ENCODE peak calls at places on chromosomes 3 and 15, in six cellular contexts. Z, R, G, W, Y and M are unnamed samples.

GRCh38 chr3:31066999-31067398 is 172.5 kb upstream of the GADL1 start:
- DNase-seq in Z (no peak), R (peak; percentile 77), G (no peak), W (no peak), Y (peak; percentile 11), M (no peak)

GRCh38 chr3:157360044-157360443 is 76.6 kb upstream of the PTX3 start:
- DNase-seq in Z (peak; percentile 75), R (no peak), G (no peak), W (no peak), Y (no peak), M (no peak)

GRCh38 chr15:99474981-99475753 is 90.6 kb upstream of the MEF2A start:
- DNase-seq in Z (no peak), R (peak; percentile 77), G (peak; percentile 96), W (no peak), Y (peak; percentile 59), M (no peak)

GRCh38 chr15:53978248-53978906 is at the start of gene UNC13C:
- DNase-seq in Z (no peak), R (peak; percentile 39), G (peak; percentile 67), W (peak; percentile 64), Y (peak; percentile 3), M (peak; percentile 32)

GRCh38 chr15:47442366-47442765 is 274.9 kb upstream of the SEMA6D start:
- DNase-seq in Z (no peak), R (no peak), G (no peak), W (no peak), Y (no peak), M (no peak)

GRCh38 chr3:81289676-81290075 is 471.8 kb downstream of the GBE1 start:
- DNase-seq in Z (no peak), R (no peak), G (no peak), W (no peak), Y (no peak), M (no peak)

GRCh38 chr3:113783980-113784379 is 37.1 kb downstream of the ATP6V1A start:
- DNase-seq in Z (no peak), R (no peak), G (no peak), W (no peak), Y (no peak), M (no peak)

GRCh38 chr15:60004846-60005351 is 788 bp downstream of the FOXB1 start:
- DNase-seq in Z (no peak), R (no peak), G (peak; percentile 73), W (peak; percentile 65), Y (no peak), M (peak; percentile 79)

GRCh38 chr15:72155021-72155621 is 36.9 kb downstream of the SENP8 start:
- DNase-seq in Z (no peak), R (peak; percentile 47), G (peak; percentile 97), W (peak; percentile 96), Y (peak; percentile 46), M (peak; percentile 88)

GRCh38 chr15:46365612-46366011 is 730.8 kb downstream of the SQOR start:
- DNase-seq in Z (no peak), R (no peak), G (peak; percentile 35), W (no peak), Y (peak; percentile 6), M (no peak)

GRCh38 chr3:14377838-14378169 is 24.6 kb upstream of the SLC6A6 start:
- DNase-seq in Z (no peak), R (no peak), G (peak; percentile 64), W (peak; percentile 74), Y (no peak), M (peak; percentile 83)

GRCh38 chr3:191963182-191963581 is 502.2 kb downstream of the PYDC2 start:
- DNase-seq in Z (no peak), R (no peak), G (no peak), W (no peak), Y (no peak), M (no peak)

GRCh38 chr15:71256934-71257333 is 141.7 kb downstream of the THSD4 start:
- DNase-seq in Z (no peak), R (no peak), G (no peak), W (no peak), Y (no peak), M (no peak)

GRCh38 chr15:99435761-99436346 is 129.9 kb upstream of the MEF2A start:
- DNase-seq in Z (no peak), R (no peak), G (no peak), W (no peak), Y (no peak), M (no peak)

GRCh38 chr3:52733256-52733891 is 27.5 kb downstream of the SPCS1 start:
- DNase-seq in Z (no peak), R (no peak), G (no peak), W (no peak), Y (no peak), M (no peak)

GRCh38 chr15:44713006-44713966 is 2.0 kb downstream of the B2M start:
- DNase-seq in Z (no peak), R (no peak), G (no peak), W (no peak), Y (no peak), M (no peak)

DNA sequence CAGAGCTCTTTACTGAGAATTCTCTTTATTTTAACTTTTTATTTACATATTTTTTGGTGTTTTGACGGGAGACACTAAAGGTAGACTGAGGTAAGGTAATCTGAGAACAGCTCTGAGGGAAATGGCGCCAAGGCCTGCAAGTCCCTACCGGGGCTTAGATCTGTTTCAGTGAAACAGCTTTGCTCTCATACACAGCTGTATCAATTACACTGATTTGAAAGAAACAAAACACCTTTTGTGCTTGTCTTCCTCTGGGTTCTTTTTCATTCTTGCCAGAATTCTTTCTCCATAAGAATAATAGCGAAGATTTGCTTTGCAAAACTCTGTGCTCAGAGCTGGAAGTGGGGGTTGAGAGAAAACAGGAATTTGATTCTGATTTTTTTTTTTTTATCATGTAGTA is 79.5 kb upstream of the PEX5L start:
- DNase-seq in Z (no peak), R (no peak), G (no peak), W (no peak), Y (no peak), M (no peak)
- H3K27ac ChIP-seq in Z (no peak overlapping the region), R (no peak overlapping the region), G (no peak overlapping the region), W (no peak overlapping the region), Y (no peak overlapping the region), M (no peak overlapping the region)

DNA sequence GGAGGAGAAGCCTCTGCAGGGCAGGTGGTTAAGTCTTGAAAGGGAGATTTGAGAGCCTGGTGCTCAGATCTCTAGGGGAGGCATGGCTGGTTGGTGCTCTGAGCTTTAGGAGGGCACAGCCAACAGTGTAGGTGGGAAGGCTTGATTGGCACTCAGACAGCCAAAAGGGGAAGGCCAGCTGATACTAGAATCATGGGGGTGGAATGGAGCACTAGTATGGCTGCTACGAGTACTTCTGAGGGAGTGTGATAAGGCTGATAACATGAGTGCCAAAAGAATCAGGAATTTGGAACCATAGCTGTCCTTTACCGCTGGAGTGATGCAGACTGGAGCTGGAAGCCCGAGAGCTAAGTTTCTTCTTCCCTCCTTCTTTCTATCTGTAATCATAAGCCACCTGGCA is 184.6 kb upstream of the TBC1D5 start:
- DNase-seq in Z (no peak), R (no peak), G (no peak), W (no peak), Y (no peak), M (no peak)
- H3K4me3 ChIP-seq in Z (no peak overlapping the region), R (no peak overlapping the region), G (no peak overlapping the region), W (no peak overlapping the region), Y (no peak overlapping the region), M (no peak overlapping the region)

GRCh38 chr3:103056953-103057450 is 622.2 kb downstream of the ZPLD1 start:
- DNase-seq in Z (no peak), R (no peak), G (no peak), W (no peak), Y (no peak), M (no peak)
- H3K36me3 ChIP-seq in Z (no peaks in the 10 kb centered on the region), R (no peaks in the 10 kb centered on the region), G (no peaks in the 10 kb centered on the region), W (no peaks in the 10 kb centered on the region), Y (no peaks in the 10 kb centered on the region), M (no peaks in the 10 kb centered on the region)

GRCh38 chr15:97963779-97964178 is 3.3 kb downstream of the ARRDC4 start:
- DNase-seq in Z (no peak), R (no peak), G (no peak), W (no peak), Y (no peak), M (no peak)

GRCh38 chr15:97962263-97962662 is 1.8 kb downstream of the ARRDC4 start:
- DNase-seq in Z (no peak), R (no peak), G (no peak), W (no peak), Y (no peak), M (no peak)

GRCh38 chr15:97960364-97961066 is at the start of gene ARRDC4:
- DNase-seq in Z (peak; percentile 61), R (peak; percentile 100), G (peak; percentile 100), W (peak; percentile 100), Y (peak; percentile 100), M (peak; percentile 99)

GRCh38 chr15:97961067-97961954 is 808 bp downstream of the ARRDC4 start:
- DNase-seq in Z (no peak), R (peak; percentile 53), G (peak; percentile 91), W (peak; percentile 80), Y (peak; percentile 59), M (peak; percentile 56)

GRCh38 chr15:97959738-97960363 is 652 bp upstream of the ARRDC4 start:
- DNase-seq in Z (no peak), R (no peak), G (no peak), W (no peak), Y (no peak), M (no peak)
- H3K27ac ChIP-seq in Z (no peak overlapping the region), R (peak overlapping the region; percentile 85), G (peak overlapping the region; percentile 68), W (no peak overlapping the region), Y (peak overlapping the region; percentile 68), M (peak overlapping the region; percentile 72)

GRCh38 chr3:116849261-116849688 is 139.7 kb downstream of the TUSC7 start:
- DNase-seq in Z (no peak), R (no peak), G (no peak), W (no peak), Y (no peak), M (no peak)

GRCh38 chr3:116852801-116853200 is 143.2 kb downstream of the TUSC7 start:
- DNase-seq in Z (no peak), R (no peak), G (no peak), W (no peak), Y (no peak), M (no peak)

GRCh38 chr3:116842254-116842957 is 132.8 kb downstream of the TUSC7 start:
- DNase-seq in Z (no peak), R (no peak), G (no peak), W (no peak), Y (no peak), M (no peak)

GRCh38 chr3:116848402-116848801 is 138.8 kb downstream of the TUSC7 start:
- DNase-seq in Z (no peak), R (no peak), G (no peak), W (no peak), Y (no peak), M (no peak)
- H3K4me3 ChIP-seq in Z (no peak overlapping the region), R (no peak overlapping the region), G (no peak overlapping the region), W (no peak overlapping the region), Y (no peak overlapping the region), M (no peak overlapping the region)

GRCh38 chr3:128804817-128805166 is 74.6 kb upstream of the ACAD9 start:
- DNase-seq in Z (no peak), R (peak; percentile 88), G (no peak), W (no peak), Y (no peak), M (no peak)

GRCh38 chr3:128804017-128804816 is 75.2 kb upstream of the ACAD9 start:
- DNase-seq in Z (no peak), R (no peak), G (no peak), W (no peak), Y (no peak), M (no peak)

GRCh38 chr3:128805771-128806170 is 73.6 kb upstream of the ACAD9 start:
- DNase-seq in Z (no peak), R (no peak), G (no peak), W (no peak), Y (no peak), M (no peak)

GRCh38 chr3:128801779-128802369 is 75.9 kb downstream of the RAB7A start:
- DNase-seq in Z (no peak), R (peak; percentile 87), G (no peak), W (no peak), Y (peak; percentile 45), M (no peak)

GRCh38 chr3:128803307-128803706 is 76.1 kb upstream of the ACAD9 start:
- DNase-seq in Z (no peak), R (no peak), G (no peak), W (no peak), Y (no peak), M (no peak)
- H3K36me3 ChIP-seq in Z (peaks cover 26% of the 10 kb centered on the region), R (peaks cover 35% of the 10 kb centered on the region), G (peaks cover 43% of the 10 kb centered on the region), W (peaks cover 55% of the 10 kb centered on the region), Y (peaks cover 7% of the 10 kb centered on the region), M (no peaks in the 10 kb centered on the region)